ENCODE peak calls at places on chromosomes 1 and 21, in nine cellular contexts. K, E, A, O, X, H, I, R and U are unnamed samples.

GRCh38 chr21:44925027-44925755 is 4.5 kb upstream of the ITGB2 start:
- DNase-seq in K (no peak), E (no peak), A (no peak), O (no peak), X (no peak), H (no peak), I (no peak), R (no peak), U (no peak)

GRCh38 chr1:168939131-168939946 is 167.2 kb upstream of the ATP1B1 start:
- DNase-seq in K (no peak), E (no peak), A (no peak), O (no peak), X (no peak), H (no peak), I (no peak), R (no peak), U (no peak)

GRCh38 chr1:80624682-80625081 is 1176.1 kb upstream of the ADGRL2 start:
- DNase-seq in K (no peak), E (no peak), A (no peak), O (no peak), X (no peak), H (no peak), I (no peak), R (no peak), U (no peak)

GRCh38 chr1:47444578-47445465 is 7.0 kb downstream of the FOXD2 start:
- DNase-seq in K (no peak), E (no peak), A (no peak), O (no peak), X (no peak), H (no peak), I (no peak), R (no peak), U (no peak)

GRCh38 chr1:118100686-118101300 is 84.2 kb downstream of the SPAG17 start:
- DNase-seq in K (no peak), E (peak; percentile 68), A (no peak), O (no peak), X (no peak), H (no peak), I (no peak), R (no peak), U (no peak)

GRCh38 chr1:215682232-215682631 is 115.1 kb downstream of the KCTD3 start:
- DNase-seq in K (no peak), E (no peak), A (no peak), O (no peak), X (no peak), H (no peak), I (no peak), R (no peak), U (no peak)

GRCh38 chr1:171150156-171150555 is 34.9 kb upstream of the FMO2 start:
- DNase-seq in K (no peak), E (no peak), A (no peak), O (no peak), X (no peak), H (no peak), I (no peak), R (no peak), U (no peak)

GRCh38 chr1:168287237-168287664 is 6.6 kb downstream of the TBX19 start:
- DNase-seq in K (no peak), E (no peak), A (no peak), O (no peak), X (no peak), H (no peak), I (no peak), R (no peak), U (no peak)

GRCh38 chr1:44072204-44072603 is 40.9 kb upstream of the SLC6A9 start:
- DNase-seq in K (no peak), E (no peak), A (no peak), O (no peak), X (no peak), H (no peak), I (no peak), R (no peak), U (no peak)

GRCh38 chr1:184297244-184297750 is 89.5 kb upstream of the C1orf21 start:
- DNase-seq in K (no peak), E (peak; percentile 54), A (no peak), O (no peak), X (no peak), H (no peak), I (no peak), R (no peak), U (no peak)

GRCh38 chr1:184299076-184299790 is 87.6 kb upstream of the C1orf21 start:
- DNase-seq in K (no peak), E (no peak), A (no peak), O (no peak), X (no peak), H (no peak), I (no peak), R (no peak), U (no peak)

GRCh38 chr1:184299796-184300195 is 87.0 kb upstream of the C1orf21 start:
- DNase-seq in K (no peak), E (no peak), A (no peak), O (no peak), X (no peak), H (no peak), I (no peak), R (no peak), U (no peak)

GRCh38 chr1:184296466-184297243 is 90.2 kb upstream of the C1orf21 start:
- DNase-seq in K (no peak), E (peak; percentile 82), A (peak; percentile 59), O (no peak), X (no peak), H (peak; percentile 57), I (peak; percentile 59), R (peak; percentile 97), U (no peak)

DNA sequence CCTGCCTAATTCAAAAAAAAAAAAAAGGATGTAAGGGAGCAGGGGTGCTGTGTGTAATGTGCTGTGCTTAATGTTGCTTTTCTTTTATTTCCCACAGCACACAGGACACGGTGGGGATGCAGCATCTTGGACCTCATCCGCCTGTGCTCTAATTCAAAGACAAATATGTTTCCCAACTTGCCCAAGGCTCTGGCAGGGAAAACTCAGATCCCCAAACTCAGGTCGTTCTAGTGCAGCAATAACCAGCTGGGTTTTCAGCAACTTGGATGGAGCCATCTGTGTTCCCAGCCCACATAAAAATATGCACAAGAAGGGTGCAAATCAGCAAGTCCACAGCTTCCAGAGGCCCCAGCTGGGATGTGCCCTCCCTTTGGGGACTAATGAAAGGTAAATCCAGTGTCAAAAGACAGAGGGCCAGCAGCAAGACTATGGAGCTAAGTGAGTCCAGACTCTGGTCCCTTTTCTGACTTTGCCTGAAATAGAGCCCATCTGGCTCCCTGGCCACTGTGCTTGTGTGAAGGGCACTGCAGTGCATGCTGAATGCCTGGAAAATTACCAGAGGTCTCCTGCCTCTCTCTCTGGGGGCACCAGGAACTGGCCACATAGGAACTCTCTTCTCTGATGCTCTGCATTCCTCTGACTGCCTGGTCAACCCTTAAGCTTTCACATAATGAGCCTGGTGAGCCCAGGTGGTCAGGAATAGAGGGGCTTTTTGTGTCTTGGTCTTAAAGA is 88.3 kb upstream of the C1orf21 start:
- DNase-seq in K (no peak), E (no peak), A (no peak), O (no peak), X (no peak), H (no peak), I (no peak), R (no peak), U (no peak)
- H3K27ac ChIP-seq in K (no peak overlapping the region), E (no peak overlapping the region), A (no peak overlapping the region), O (no peak overlapping the region), X (no peak overlapping the region), H (no peak overlapping the region), I (peak overlapping the region; percentile 34), R (peak overlapping the region; percentile 53), U (no peak overlapping the region)

GRCh38 chr1:199859525-199859924 is 168.0 kb upstream of the NR5A2 start:
- DNase-seq in K (no peak), E (no peak), A (no peak), O (peak; percentile 1), X (no peak), H (no peak), I (no peak), R (peak; percentile 7), U (no peak)
- H3K27ac ChIP-seq in K (no peak overlapping the region), E (no peak overlapping the region), A (no peak overlapping the region), O (no peak overlapping the region), X (no peak overlapping the region), H (no peak overlapping the region), I (no peak overlapping the region), R (no peak overlapping the region), U (no peak overlapping the region)

GRCh38 chr1:219312967-219313366 is 139.3 kb downstream of the LYPLAL1 start:
- DNase-seq in K (no peak), E (no peak), A (no peak), O (no peak), X (no peak), H (no peak), I (no peak), R (no peak), U (no peak)
- H3K27ac ChIP-seq in K (no peak overlapping the region), E (no peak overlapping the region), A (no peak overlapping the region), O (no peak overlapping the region), X (no peak overlapping the region), H (no peak overlapping the region), I (no peak overlapping the region), R (no peak overlapping the region), U (no peak overlapping the region)

DNA sequence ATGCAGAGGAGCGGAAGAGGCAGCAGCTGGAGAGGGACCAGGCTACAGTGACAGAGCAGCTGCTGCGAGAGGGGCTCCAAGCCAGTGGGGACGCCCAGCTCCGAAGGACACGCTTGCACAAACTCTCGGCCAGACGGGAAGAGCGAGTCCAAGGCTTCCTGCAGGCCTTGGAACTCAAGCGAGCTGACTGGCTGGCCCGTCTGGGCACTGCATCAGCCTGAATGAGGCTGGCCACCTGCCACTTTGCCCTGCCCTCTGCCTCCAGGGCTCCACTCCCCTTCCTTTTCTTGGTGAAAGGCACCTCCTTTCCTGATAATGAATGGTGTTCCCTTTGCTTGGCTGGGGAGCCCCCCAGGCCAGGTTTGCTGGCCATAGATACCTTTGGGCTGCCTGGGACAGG is 3.3 kb upstream of the HMGN2 start:
- DNase-seq in K (no peak), E (peak; percentile 49), A (no peak), O (no peak), X (no peak), H (no peak), I (no peak), R (peak; percentile 17), U (no peak)
- H3K27ac ChIP-seq in K (no peak overlapping the region), E (no peak overlapping the region), A (peak overlapping the region; percentile 18), O (no peak overlapping the region), X (no peak overlapping the region), H (peak overlapping the region; percentile 13), I (no peak overlapping the region), R (no peak overlapping the region), U (no peak overlapping the region)

DNA sequence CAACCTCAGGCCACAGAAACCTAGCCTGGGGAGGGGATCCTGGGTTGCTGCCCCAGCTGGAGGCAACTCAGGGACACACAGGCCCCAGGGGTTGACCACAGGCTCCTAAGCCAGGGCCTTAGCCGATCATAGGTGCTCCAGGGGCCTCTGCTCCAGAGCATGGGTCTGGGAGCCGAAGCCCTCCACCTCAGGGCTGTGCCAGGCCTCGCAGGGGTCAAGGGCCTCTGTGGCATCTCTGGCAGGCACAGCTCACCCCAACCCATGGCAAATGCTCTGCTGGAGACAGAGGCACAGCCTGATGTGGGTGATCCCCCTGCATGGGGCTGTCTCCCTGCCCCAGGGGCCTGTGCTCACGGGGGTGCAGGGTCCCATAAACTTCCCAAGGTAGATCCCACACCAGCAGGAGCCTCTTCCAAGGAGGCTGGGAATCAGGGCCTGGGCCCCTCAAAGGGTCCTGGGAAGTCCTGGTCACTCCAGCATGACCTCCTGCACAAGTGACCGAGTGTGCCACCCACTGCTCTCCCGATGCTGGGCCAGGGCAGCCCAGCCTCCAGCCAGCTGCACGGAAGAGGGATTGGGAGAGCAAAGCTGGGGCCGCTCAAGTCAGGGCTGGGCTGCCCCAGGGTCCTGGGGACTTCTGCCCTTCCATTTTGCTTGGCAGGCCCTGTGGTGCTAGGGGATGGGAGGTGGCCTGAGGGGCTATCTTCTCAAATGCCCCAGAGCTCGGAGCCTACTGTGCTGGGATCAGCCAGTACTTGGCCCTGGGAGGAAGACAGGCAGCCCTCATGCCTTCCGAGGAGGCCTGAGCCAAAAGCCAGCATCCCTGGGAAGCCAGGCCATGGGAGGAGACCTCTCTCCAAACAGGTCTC is 22.2 kb upstream of the PRSS38 start:
- DNase-seq in K (no peak), E (no peak), A (no peak), O (no peak), X (no peak), H (no peak), I (no peak), R (no peak), U (no peak)
- H3K27ac ChIP-seq in K (no peak overlapping the region), E (no peak overlapping the region), A (no peak overlapping the region), O (no peak overlapping the region), X (no peak overlapping the region), H (peak overlapping the region; percentile 71), I (peak overlapping the region; percentile 25), R (no peak overlapping the region), U (no peak overlapping the region)